ENCODE peak calls at places on chromosomes 6 and 20, in four cellular contexts. One of them, this sample, is unnamed.

GRCh38 chr20:17202668-17203067 is 24.2 kb upstream of the PCSK2 start:
- DNase-seq in endothelial cell of umbilical vein: no peak
- DNase-seq in activated CD8-positive, alpha-beta T cell treated with anti-CD3 and anti-CD28 coated beads for 36 hours: no peak
- DNase-seq in uterus: no peak
- DNase-seq in this sample: no peak

GRCh38 chr6:158686791-158687381 is 37.0 kb downstream of the SYTL3 start:
- DNase-seq in endothelial cell of umbilical vein: no peak
- DNase-seq in activated CD8-positive, alpha-beta T cell treated with anti-CD3 and anti-CD28 coated beads for 36 hours: peak
- DNase-seq in uterus: no peak
- DNase-seq in this sample: peak

GRCh38 chr6:112282217-112282616 is 27.9 kb upstream of the LAMA4 start:
- DNase-seq in endothelial cell of umbilical vein: peak
- DNase-seq in activated CD8-positive, alpha-beta T cell treated with anti-CD3 and anti-CD28 coated beads for 36 hours: no peak
- DNase-seq in uterus: peak
- DNase-seq in this sample: no peak

GRCh38 chr6:112309244-112309643 is 37.9 kb upstream of the RFPL4B start:
- DNase-seq in endothelial cell of umbilical vein: no peak
- DNase-seq in activated CD8-positive, alpha-beta T cell treated with anti-CD3 and anti-CD28 coated beads for 36 hours: no peak
- DNase-seq in uterus: no peak
- DNase-seq in this sample: no peak

GRCh38 chr20:25053207-25054132 is 4.5 kb downstream of the ACSS1 start:
- DNase-seq in endothelial cell of umbilical vein: peak
- DNase-seq in activated CD8-positive, alpha-beta T cell treated with anti-CD3 and anti-CD28 coated beads for 36 hours: no peak
- DNase-seq in uterus: peak
- DNase-seq in this sample: no peak

GRCh38 chr6:34602318-34603111 is 46.4 kb upstream of the SPDEF start:
- DNase-seq in endothelial cell of umbilical vein: no peak
- DNase-seq in activated CD8-positive, alpha-beta T cell treated with anti-CD3 and anti-CD28 coated beads for 36 hours: no peak
- DNase-seq in uterus: no peak
- DNase-seq in this sample: no peak

GRCh38 chr20:48750376-48750775 is 77.4 kb downstream of the PREX1 start:
- DNase-seq in endothelial cell of umbilical vein: no peak
- DNase-seq in activated CD8-positive, alpha-beta T cell treated with anti-CD3 and anti-CD28 coated beads for 36 hours: no peak
- DNase-seq in uterus: no peak
- DNase-seq in this sample: no peak

GRCh38 chr20:14997791-14998190 is 660.4 kb upstream of the FLRT3 start:
- DNase-seq in endothelial cell of umbilical vein: peak
- DNase-seq in activated CD8-positive, alpha-beta T cell treated with anti-CD3 and anti-CD28 coated beads for 36 hours: no peak
- DNase-seq in uterus: no peak
- DNase-seq in this sample: no peak

GRCh38 chr20:46512943-46513844 is at the start of gene ZNF334:
- DNase-seq in endothelial cell of umbilical vein: no peak
- DNase-seq in activated CD8-positive, alpha-beta T cell treated with anti-CD3 and anti-CD28 coated beads for 36 hours: peak
- DNase-seq in uterus: peak
- DNase-seq in this sample: peak

DNA sequence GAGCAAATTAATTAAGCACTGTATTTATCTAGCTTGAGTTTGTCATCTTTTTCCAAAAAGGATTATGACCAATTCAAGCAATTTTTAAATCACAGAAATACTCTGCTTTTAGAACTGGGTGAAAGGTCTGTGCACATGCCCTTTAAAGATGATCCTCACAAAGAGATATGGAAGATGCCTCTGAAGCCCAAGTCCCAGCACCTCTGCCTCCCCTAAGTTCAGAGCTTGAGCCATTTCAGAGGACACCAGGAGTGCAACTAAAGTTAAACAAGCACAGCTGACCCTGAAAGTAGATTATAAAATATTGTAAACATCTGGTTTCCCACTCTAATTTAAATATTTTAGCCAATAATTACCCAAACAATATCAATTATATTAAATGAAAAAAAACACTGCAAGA is 139.5 kb upstream of the BEND6 start:
- DNase-seq in endothelial cell of umbilical vein: no peak
- DNase-seq in activated CD8-positive, alpha-beta T cell treated with anti-CD3 and anti-CD28 coated beads for 36 hours: no peak
- DNase-seq in uterus: no peak
- DNase-seq in this sample: no peak
- TF ChIP-seq CTCF in endothelial cell of umbilical vein: no peak
- TF ChIP-seq CTCF in activated CD8-positive, alpha-beta T cell treated with anti-CD3 and anti-CD28 coated beads for 36 hours: no peak
- TF ChIP-seq CTCF in uterus: no peak
- TF ChIP-seq CTCF in this sample: no peak

GRCh38 chr20:2088904-2089303 is 12.7 kb upstream of the STK35 start:
- DNase-seq in endothelial cell of umbilical vein: no peak
- DNase-seq in activated CD8-positive, alpha-beta T cell treated with anti-CD3 and anti-CD28 coated beads for 36 hours: no peak
- DNase-seq in uterus: no peak
- DNase-seq in this sample: no peak

GRCh38 chr20:2089447-2089846 is 12.2 kb upstream of the STK35 start:
- DNase-seq in endothelial cell of umbilical vein: no peak
- DNase-seq in activated CD8-positive, alpha-beta T cell treated with anti-CD3 and anti-CD28 coated beads for 36 hours: no peak
- DNase-seq in uterus: no peak
- DNase-seq in this sample: no peak

GRCh38 chr20:2084703-2085102 is 16.9 kb upstream of the STK35 start:
- DNase-seq in endothelial cell of umbilical vein: no peak
- DNase-seq in activated CD8-positive, alpha-beta T cell treated with anti-CD3 and anti-CD28 coated beads for 36 hours: no peak
- DNase-seq in uterus: no peak
- DNase-seq in this sample: no peak

GRCh38 chr20:2086980-2087377 is 14.6 kb upstream of the STK35 start:
- DNase-seq in endothelial cell of umbilical vein: no peak
- DNase-seq in activated CD8-positive, alpha-beta T cell treated with anti-CD3 and anti-CD28 coated beads for 36 hours: no peak
- DNase-seq in uterus: no peak
- DNase-seq in this sample: no peak

GRCh38 chr20:2086177-2086979 is 15.2 kb upstream of the STK35 start:
- DNase-seq in endothelial cell of umbilical vein: no peak
- DNase-seq in activated CD8-positive, alpha-beta T cell treated with anti-CD3 and anti-CD28 coated beads for 36 hours: no peak
- DNase-seq in uterus: no peak
- DNase-seq in this sample: no peak
- TF ChIP-seq CTCF in endothelial cell of umbilical vein: no peak
- TF ChIP-seq CTCF in activated CD8-positive, alpha-beta T cell treated with anti-CD3 and anti-CD28 coated beads for 36 hours: no peak
- TF ChIP-seq CTCF in uterus: peak
- TF ChIP-seq CTCF in this sample: no peak

DNA sequence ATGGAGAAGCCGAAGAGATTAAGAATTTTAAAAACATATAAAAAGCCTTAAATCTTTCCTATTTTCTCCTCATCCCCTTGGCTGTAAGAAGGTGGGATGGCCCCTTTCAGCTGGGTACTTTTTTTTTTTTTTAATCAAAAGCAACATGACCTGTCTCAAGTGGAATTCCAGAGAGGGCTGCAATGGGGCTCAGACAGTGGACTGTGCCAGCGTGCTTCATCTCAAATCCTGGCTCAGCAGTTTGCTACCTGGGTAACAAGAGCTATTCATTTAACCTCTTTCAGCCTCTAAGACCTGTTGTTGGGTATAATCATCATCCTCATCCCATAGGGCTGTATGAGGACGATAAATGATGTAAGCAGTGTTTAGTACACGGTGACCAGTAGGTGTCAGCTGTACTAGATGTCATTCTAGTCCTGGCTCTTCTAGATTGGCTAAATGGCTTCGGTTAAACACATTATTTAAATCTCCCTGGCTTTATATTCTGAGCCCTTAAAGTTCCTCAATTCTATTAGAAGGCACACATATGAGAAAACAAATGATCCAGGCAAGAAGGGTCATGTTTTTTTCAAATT is 6.9 kb upstream of the PPP1R3G start:
- DNase-seq in endothelial cell of umbilical vein: peak
- DNase-seq in activated CD8-positive, alpha-beta T cell treated with anti-CD3 and anti-CD28 coated beads for 36 hours: no peak
- DNase-seq in uterus: no peak
- DNase-seq in this sample: peak
- TF ChIP-seq CTCF in endothelial cell of umbilical vein: no peak
- TF ChIP-seq CTCF in activated CD8-positive, alpha-beta T cell treated with anti-CD3 and anti-CD28 coated beads for 36 hours: no peak
- TF ChIP-seq CTCF in uterus: no peak
- TF ChIP-seq CTCF in this sample: peak

GRCh38 chr6:3885262-3886036 is 36.3 kb downstream of the FAM50B start:
- DNase-seq in endothelial cell of umbilical vein: no peak
- DNase-seq in activated CD8-positive, alpha-beta T cell treated with anti-CD3 and anti-CD28 coated beads for 36 hours: no peak
- DNase-seq in uterus: no peak
- DNase-seq in this sample: no peak
- TF ChIP-seq CTCF in endothelial cell of umbilical vein: peak
- TF ChIP-seq CTCF in activated CD8-positive, alpha-beta T cell treated with anti-CD3 and anti-CD28 coated beads for 36 hours: no peak
- TF ChIP-seq CTCF in uterus: no peak
- TF ChIP-seq CTCF in this sample: no peak

DNA sequence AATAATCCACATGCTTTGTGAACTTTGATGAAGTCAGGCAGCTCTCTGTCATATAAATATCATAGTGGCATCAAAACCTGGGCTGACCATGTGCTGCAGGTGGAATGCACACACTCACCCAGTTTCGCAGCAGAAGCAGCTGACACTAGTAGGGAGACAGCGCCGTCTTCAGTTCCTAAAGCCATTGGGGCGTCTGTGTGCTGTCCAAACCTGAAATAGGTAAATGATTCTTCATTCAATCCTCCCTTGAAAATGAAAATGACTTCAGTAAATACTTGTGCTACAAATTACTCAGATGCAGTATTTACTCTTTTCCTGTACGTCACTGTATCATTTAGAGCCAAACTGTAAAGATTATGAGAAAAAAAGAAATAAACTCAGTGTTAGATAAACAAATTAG is 127.5 kb downstream of the EYA4 start:
- DNase-seq in endothelial cell of umbilical vein: no peak
- DNase-seq in activated CD8-positive, alpha-beta T cell treated with anti-CD3 and anti-CD28 coated beads for 36 hours: no peak
- DNase-seq in uterus: no peak
- DNase-seq in this sample: no peak
- TF ChIP-seq CTCF in endothelial cell of umbilical vein: no peak
- TF ChIP-seq CTCF in activated CD8-positive, alpha-beta T cell treated with anti-CD3 and anti-CD28 coated beads for 36 hours: no peak
- TF ChIP-seq CTCF in uterus: no peak
- TF ChIP-seq CTCF in this sample: no peak

DNA sequence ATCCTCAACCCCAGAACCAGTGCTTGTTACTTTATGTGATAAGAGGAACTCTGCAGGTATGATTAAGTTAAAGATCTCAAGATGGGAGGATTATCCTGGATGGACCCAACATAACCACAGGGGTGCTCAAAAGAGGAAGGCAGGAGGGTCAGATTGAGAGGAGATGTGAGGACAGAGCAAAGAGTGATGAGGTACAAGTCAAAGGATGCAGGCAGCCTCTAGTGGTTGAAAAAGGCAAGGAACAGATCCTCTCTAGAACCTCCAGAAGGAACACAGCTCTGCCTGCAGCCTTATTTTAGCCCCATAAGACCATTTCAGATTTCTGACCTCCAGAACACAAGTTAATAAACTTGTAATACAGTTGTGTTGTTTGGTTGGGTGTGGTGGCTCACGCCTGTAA is 41.2 kb downstream of the PDSS2 start:
- DNase-seq in endothelial cell of umbilical vein: no peak
- DNase-seq in activated CD8-positive, alpha-beta T cell treated with anti-CD3 and anti-CD28 coated beads for 36 hours: no peak
- DNase-seq in uterus: no peak
- DNase-seq in this sample: peak
- TF ChIP-seq CTCF in endothelial cell of umbilical vein: peak
- TF ChIP-seq CTCF in activated CD8-positive, alpha-beta T cell treated with anti-CD3 and anti-CD28 coated beads for 36 hours: peak
- TF ChIP-seq CTCF in uterus: no peak
- TF ChIP-seq CTCF in this sample: peak

GRCh38 chr20:51277961-51278360 is 255.1 kb upstream of the KCNG1 start:
- DNase-seq in endothelial cell of umbilical vein: no peak
- DNase-seq in activated CD8-positive, alpha-beta T cell treated with anti-CD3 and anti-CD28 coated beads for 36 hours: no peak
- DNase-seq in uterus: no peak
- DNase-seq in this sample: no peak

GRCh38 chr20:51280047-51280446 is 257.1 kb upstream of the KCNG1 start:
- DNase-seq in endothelial cell of umbilical vein: no peak
- DNase-seq in activated CD8-positive, alpha-beta T cell treated with anti-CD3 and anti-CD28 coated beads for 36 hours: no peak
- DNase-seq in uterus: no peak
- DNase-seq in this sample: no peak

GRCh38 chr20:51275816-51276215 is 252.9 kb upstream of the KCNG1 start:
- DNase-seq in endothelial cell of umbilical vein: peak
- DNase-seq in activated CD8-positive, alpha-beta T cell treated with anti-CD3 and anti-CD28 coated beads for 36 hours: no peak
- DNase-seq in uterus: peak
- DNase-seq in this sample: no peak

GRCh38 chr20:51275181-51275580 is 252.3 kb upstream of the KCNG1 start:
- DNase-seq in endothelial cell of umbilical vein: no peak
- DNase-seq in activated CD8-positive, alpha-beta T cell treated with anti-CD3 and anti-CD28 coated beads for 36 hours: no peak
- DNase-seq in uterus: no peak
- DNase-seq in this sample: no peak

DNA sequence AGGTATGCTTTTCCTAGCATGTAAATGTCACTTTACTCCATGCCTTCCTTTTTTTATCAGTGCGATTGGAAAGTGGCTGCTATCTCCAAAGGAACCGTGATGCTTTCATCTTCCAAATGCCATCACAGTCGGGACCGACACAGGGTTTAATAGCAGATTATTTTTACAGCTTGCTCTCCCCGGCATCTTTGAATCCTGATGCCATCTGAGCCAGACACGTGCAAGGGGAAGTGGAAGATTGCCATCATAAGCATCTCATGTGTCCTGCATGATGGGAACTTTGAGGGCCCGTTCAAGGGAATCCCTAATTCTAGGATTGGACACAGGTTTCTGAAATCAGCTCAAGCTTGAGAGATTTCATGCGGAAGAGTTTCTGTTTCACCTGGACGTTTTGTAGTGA is 253.4 kb upstream of the KCNG1 start:
- DNase-seq in endothelial cell of umbilical vein: no peak
- DNase-seq in activated CD8-positive, alpha-beta T cell treated with anti-CD3 and anti-CD28 coated beads for 36 hours: no peak
- DNase-seq in uterus: no peak
- DNase-seq in this sample: no peak
- TF ChIP-seq CTCF in endothelial cell of umbilical vein: no peak
- TF ChIP-seq CTCF in activated CD8-positive, alpha-beta T cell treated with anti-CD3 and anti-CD28 coated beads for 36 hours: no peak
- TF ChIP-seq CTCF in uterus: no peak
- TF ChIP-seq CTCF in this sample: no peak

GRCh38 chr20:19834287-19834686 is 76.2 kb downstream of the RIN2 start:
- DNase-seq in endothelial cell of umbilical vein: no peak
- DNase-seq in activated CD8-positive, alpha-beta T cell treated with anti-CD3 and anti-CD28 coated beads for 36 hours: no peak
- DNase-seq in uterus: no peak
- DNase-seq in this sample: no peak
- TF ChIP-seq CTCF in endothelial cell of umbilical vein: no peak
- TF ChIP-seq CTCF in activated CD8-positive, alpha-beta T cell treated with anti-CD3 and anti-CD28 coated beads for 36 hours: no peak
- TF ChIP-seq CTCF in uterus: no peak
- TF ChIP-seq CTCF in this sample: no peak

GRCh38 chr6:69179681-69180080 is 544.6 kb downstream of the ADGRB3 start:
- DNase-seq in endothelial cell of umbilical vein: no peak
- DNase-seq in activated CD8-positive, alpha-beta T cell treated with anti-CD3 and anti-CD28 coated beads for 36 hours: no peak
- DNase-seq in uterus: no peak
- DNase-seq in this sample: no peak
- TF ChIP-seq CTCF in endothelial cell of umbilical vein: no peak
- TF ChIP-seq CTCF in activated CD8-positive, alpha-beta T cell treated with anti-CD3 and anti-CD28 coated beads for 36 hours: no peak
- TF ChIP-seq CTCF in uterus: no peak
- TF ChIP-seq CTCF in this sample: no peak

This sample was measured in GM10248.